ENCODE peak calls at places on chromosomes 6 and 20, in seven cellular contexts. One of them, this sample, is unnamed.

GRCh38 chr6:111589366-111589765 is 16.3 kb downstream of the TRAF3IP2 start:
- DNase-seq in gastrocnemius medialis: peak
- DNase-seq in cardiac muscle cell: no peak
- DNase-seq in heart left ventricle: no peak
- DNase-seq in HCT116: peak
- DNase-seq in OCI-LY7: no peak
- DNase-seq in dorsolateral prefrontal cortex: no peak
- DNase-seq in this sample: no peak

GRCh38 chr6:139330841-139331500 is 39.2 kb upstream of the TXLNB start:
- DNase-seq in cardiac muscle cell: no peak
- DNase-seq in dorsolateral prefrontal cortex: no peak
- DNase-seq in heart left ventricle: no peak
- DNase-seq in gastrocnemius medialis: no peak
- DNase-seq in OCI-LY7: no peak
- DNase-seq in HCT116: no peak
- DNase-seq in this sample: no peak

GRCh38 chr6:97175806-97176205 is 107.2 kb downstream of the MMS22L start:
- DNase-seq in gastrocnemius medialis: no peak
- DNase-seq in heart left ventricle: no peak
- DNase-seq in dorsolateral prefrontal cortex: no peak
- DNase-seq in HCT116: no peak
- DNase-seq in cardiac muscle cell: peak
- DNase-seq in OCI-LY7: no peak
- DNase-seq in this sample: no peak

GRCh38 chr6:75472885-75473284 is 20.7 kb downstream of the FILIP1 start:
- DNase-seq in dorsolateral prefrontal cortex: no peak
- DNase-seq in OCI-LY7: no peak
- DNase-seq in cardiac muscle cell: no peak
- DNase-seq in heart left ventricle: no peak
- DNase-seq in HCT116: no peak
- DNase-seq in gastrocnemius medialis: no peak
- DNase-seq in this sample: peak

GRCh38 chr20:51357543-51357942 is 185.0 kb downstream of the NFATC2 start:
- DNase-seq in OCI-LY7: no peak
- DNase-seq in HCT116: no peak
- DNase-seq in dorsolateral prefrontal cortex: no peak
- DNase-seq in gastrocnemius medialis: no peak
- DNase-seq in heart left ventricle: no peak
- DNase-seq in cardiac muscle cell: no peak
- DNase-seq in this sample: no peak

GRCh38 chr6:9851541-9852380 is 563.1 kb downstream of the TFAP2A start:
- DNase-seq in OCI-LY7: no peak
- DNase-seq in heart left ventricle: no peak
- DNase-seq in cardiac muscle cell: no peak
- DNase-seq in dorsolateral prefrontal cortex: no peak
- DNase-seq in HCT116: peak
- DNase-seq in gastrocnemius medialis: no peak
- DNase-seq in this sample: no peak

GRCh38 chr6:72748759-72749158 is 126.9 kb downstream of the KCNQ5 start:
- DNase-seq in cardiac muscle cell: no peak
- DNase-seq in HCT116: no peak
- DNase-seq in heart left ventricle: no peak
- DNase-seq in gastrocnemius medialis: no peak
- DNase-seq in OCI-LY7: no peak
- DNase-seq in dorsolateral prefrontal cortex: no peak
- DNase-seq in this sample: no peak

GRCh38 chr6:36755435-36756348 is 58.1 kb downstream of the RAB44 start:
- DNase-seq in OCI-LY7: peak
- DNase-seq in HCT116: no peak
- DNase-seq in dorsolateral prefrontal cortex: no peak
- DNase-seq in cardiac muscle cell: no peak
- DNase-seq in heart left ventricle: no peak
- DNase-seq in gastrocnemius medialis: no peak
- DNase-seq in this sample: peak

GRCh38 chr6:6646859-6647258 is 58.3 kb downstream of the LY86 start:
- DNase-seq in gastrocnemius medialis: no peak
- DNase-seq in HCT116: no peak
- DNase-seq in cardiac muscle cell: no peak
- DNase-seq in dorsolateral prefrontal cortex: no peak
- DNase-seq in heart left ventricle: no peak
- DNase-seq in OCI-LY7: peak
- DNase-seq in this sample: no peak

GRCh38 chr20:50329981-50330503 is 139.4 kb downstream of the CEBPB start:
- DNase-seq in heart left ventricle: no peak
- DNase-seq in gastrocnemius medialis: no peak
- DNase-seq in cardiac muscle cell: no peak
- DNase-seq in dorsolateral prefrontal cortex: no peak
- DNase-seq in HCT116: no peak
- DNase-seq in OCI-LY7: no peak
- DNase-seq in this sample: no peak

GRCh38 chr6:116004841-116005507 is 55.7 kb downstream of the FRK start:
- DNase-seq in dorsolateral prefrontal cortex: no peak
- DNase-seq in gastrocnemius medialis: no peak
- DNase-seq in OCI-LY7: no peak
- DNase-seq in heart left ventricle: peak
- DNase-seq in cardiac muscle cell: peak
- DNase-seq in HCT116: no peak
- DNase-seq in this sample: no peak

GRCh38 chr6:56230976-56231566 is 16.3 kb downstream of the COL21A1 start:
- DNase-seq in gastrocnemius medialis: no peak
- DNase-seq in HCT116: no peak
- DNase-seq in heart left ventricle: no peak
- DNase-seq in cardiac muscle cell: no peak
- DNase-seq in OCI-LY7: no peak
- DNase-seq in dorsolateral prefrontal cortex: no peak
- DNase-seq in this sample: no peak

DNA sequence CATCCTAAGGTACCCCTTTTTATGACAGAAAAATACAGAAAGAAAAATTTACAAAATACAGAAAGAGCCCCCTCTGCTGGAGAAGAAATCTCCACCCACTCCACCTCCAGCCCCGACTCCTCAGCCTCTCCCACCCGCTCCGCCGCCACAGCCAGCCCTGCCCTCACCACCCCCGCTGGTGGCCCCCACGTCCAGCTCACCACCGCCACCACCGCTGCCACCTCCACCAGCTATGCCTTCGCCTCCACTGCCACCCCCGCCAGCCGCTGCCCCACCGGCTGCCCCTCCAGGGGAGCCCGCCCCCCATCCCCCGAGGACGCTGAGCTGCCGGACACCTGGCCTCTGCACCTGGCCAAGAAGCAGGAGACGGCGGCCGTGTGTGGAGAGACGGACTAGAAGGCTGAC is 17.7 kb downstream of the WFDC2 start:
- DNase-seq in gastrocnemius medialis: no peak
- DNase-seq in dorsolateral prefrontal cortex: no peak
- DNase-seq in cardiac muscle cell: peak
- DNase-seq in HCT116: no peak
- DNase-seq in heart left ventricle: no peak
- DNase-seq in OCI-LY7: peak
- DNase-seq in this sample: no peak
- TF ChIP-seq CTCF in gastrocnemius medialis: no peak
- TF ChIP-seq CTCF in dorsolateral prefrontal cortex: no peak
- TF ChIP-seq CTCF in cardiac muscle cell: peak
- TF ChIP-seq CTCF in HCT116: peak
- TF ChIP-seq CTCF in heart left ventricle: no peak
- TF ChIP-seq CTCF in OCI-LY7: peak
- TF ChIP-seq CTCF in this sample: no peak

GRCh38 chr6:91278416-91278815 is 691.5 kb upstream of the MAP3K7 start:
- DNase-seq in OCI-LY7: no peak
- DNase-seq in heart left ventricle: no peak
- DNase-seq in cardiac muscle cell: no peak
- DNase-seq in HCT116: no peak
- DNase-seq in dorsolateral prefrontal cortex: no peak
- DNase-seq in gastrocnemius medialis: no peak
- DNase-seq in this sample: no peak
- TF ChIP-seq CTCF in OCI-LY7: no peak
- TF ChIP-seq CTCF in heart left ventricle: no peak
- TF ChIP-seq CTCF in cardiac muscle cell: no peak
- TF ChIP-seq CTCF in HCT116: no peak
- TF ChIP-seq CTCF in dorsolateral prefrontal cortex: no peak
- TF ChIP-seq CTCF in gastrocnemius medialis: no peak
- TF ChIP-seq CTCF in this sample: no peak

DNA sequence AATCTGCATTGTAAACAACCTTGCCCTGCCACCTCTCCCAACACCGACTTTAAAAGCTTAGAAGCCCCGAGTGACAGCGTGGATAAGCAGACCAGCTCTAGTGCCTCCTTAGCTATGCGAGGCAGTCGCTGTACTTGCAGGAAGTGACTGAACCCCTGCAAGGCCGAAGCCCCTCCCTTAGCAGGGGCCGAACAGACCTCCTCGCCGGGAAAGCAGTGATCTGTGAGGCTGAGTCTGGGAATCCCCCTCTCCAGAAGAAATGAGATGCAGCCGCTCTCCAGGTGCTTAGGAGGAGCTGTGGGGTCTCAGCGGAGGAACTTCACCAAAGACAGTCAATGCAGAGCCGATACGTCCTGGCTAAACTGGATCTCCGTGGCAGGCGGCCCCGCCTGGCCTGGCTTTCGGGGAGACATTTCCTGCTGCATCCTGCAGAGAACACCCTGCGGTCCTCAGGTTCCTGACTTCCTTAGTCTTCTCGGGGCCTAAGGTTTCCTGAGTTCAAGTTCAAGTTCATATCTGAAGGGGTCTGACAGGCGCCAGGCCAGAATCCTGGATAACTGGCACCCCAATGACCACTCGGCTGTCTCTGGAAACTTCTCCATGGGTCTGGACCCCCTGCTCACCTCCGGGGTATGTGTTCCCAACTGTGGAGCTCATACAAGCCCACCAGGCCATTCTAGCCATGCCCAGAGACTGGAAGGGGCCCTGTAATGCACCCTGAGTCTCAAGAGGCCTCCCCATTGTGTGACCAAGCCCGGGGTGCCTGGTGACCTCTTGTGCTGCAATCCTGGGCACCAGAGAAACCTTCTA is 20.4 kb upstream of the FRMD1 start:
- DNase-seq in gastrocnemius medialis: no peak
- DNase-seq in HCT116: no peak
- DNase-seq in OCI-LY7: no peak
- DNase-seq in dorsolateral prefrontal cortex: no peak
- DNase-seq in heart left ventricle: peak
- DNase-seq in cardiac muscle cell: peak
- DNase-seq in this sample: no peak
- TF ChIP-seq CTCF in gastrocnemius medialis: no peak
- TF ChIP-seq CTCF in HCT116: no peak
- TF ChIP-seq CTCF in OCI-LY7: no peak
- TF ChIP-seq CTCF in dorsolateral prefrontal cortex: no peak
- TF ChIP-seq CTCF in heart left ventricle: no peak
- TF ChIP-seq CTCF in cardiac muscle cell: no peak
- TF ChIP-seq CTCF in this sample: no peak

GRCh38 chr20:17950670-17951069 is 17.9 kb downstream of the SNX5 start:
- DNase-seq in cardiac muscle cell: no peak
- DNase-seq in OCI-LY7: no peak
- DNase-seq in gastrocnemius medialis: no peak
- DNase-seq in dorsolateral prefrontal cortex: no peak
- DNase-seq in HCT116: no peak
- DNase-seq in heart left ventricle: no peak
- DNase-seq in this sample: no peak
- TF ChIP-seq CTCF in cardiac muscle cell: no peak
- TF ChIP-seq CTCF in OCI-LY7: no peak
- TF ChIP-seq CTCF in gastrocnemius medialis: no peak
- TF ChIP-seq CTCF in dorsolateral prefrontal cortex: no peak
- TF ChIP-seq CTCF in HCT116: no peak
- TF ChIP-seq CTCF in heart left ventricle: no peak
- TF ChIP-seq CTCF in this sample: no peak

DNA sequence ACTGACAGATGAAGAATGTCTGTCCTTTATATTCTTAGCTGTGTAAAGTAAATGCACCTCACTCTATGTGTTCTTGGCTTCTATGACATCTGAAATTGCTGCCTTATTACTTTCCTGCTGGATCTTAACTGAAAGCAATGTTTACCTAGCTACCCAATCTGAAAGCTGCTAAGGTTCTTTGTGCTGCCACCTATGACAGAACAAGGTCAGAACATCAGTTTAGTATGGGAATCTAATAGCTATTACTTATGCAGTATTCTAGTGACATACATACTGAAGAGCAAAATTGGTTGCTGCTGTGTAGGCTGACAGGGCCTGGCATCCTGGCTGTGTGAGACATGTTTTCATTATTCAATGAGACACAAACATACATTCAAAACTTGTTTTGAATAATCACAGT is 444.0 kb downstream of the KHDRBS2 start:
- DNase-seq in gastrocnemius medialis: no peak
- DNase-seq in OCI-LY7: no peak
- DNase-seq in HCT116: no peak
- DNase-seq in cardiac muscle cell: no peak
- DNase-seq in dorsolateral prefrontal cortex: no peak
- DNase-seq in heart left ventricle: no peak
- DNase-seq in this sample: no peak
- TF ChIP-seq CTCF in gastrocnemius medialis: no peak
- TF ChIP-seq CTCF in OCI-LY7: no peak
- TF ChIP-seq CTCF in HCT116: no peak
- TF ChIP-seq CTCF in cardiac muscle cell: no peak
- TF ChIP-seq CTCF in dorsolateral prefrontal cortex: no peak
- TF ChIP-seq CTCF in heart left ventricle: no peak
- TF ChIP-seq CTCF in this sample: no peak

GRCh38 chr20:64069614-64070243 is 6.7 kb downstream of the TCEA2 start:
- DNase-seq in heart left ventricle: no peak
- DNase-seq in HCT116: no peak
- DNase-seq in gastrocnemius medialis: no peak
- DNase-seq in OCI-LY7: no peak
- DNase-seq in dorsolateral prefrontal cortex: no peak
- DNase-seq in cardiac muscle cell: peak
- DNase-seq in this sample: peak
- TF ChIP-seq CTCF in heart left ventricle: peak
- TF ChIP-seq CTCF in HCT116: peak
- TF ChIP-seq CTCF in gastrocnemius medialis: no peak
- TF ChIP-seq CTCF in OCI-LY7: peak
- TF ChIP-seq CTCF in dorsolateral prefrontal cortex: peak
- TF ChIP-seq CTCF in cardiac muscle cell: peak
- TF ChIP-seq CTCF in this sample: peak

GRCh38 chr20:35432430-35432735 is 5.6 kb downstream of the GDF5 start:
- DNase-seq in heart left ventricle: no peak
- DNase-seq in cardiac muscle cell: no peak
- DNase-seq in OCI-LY7: no peak
- DNase-seq in gastrocnemius medialis: no peak
- DNase-seq in HCT116: no peak
- DNase-seq in dorsolateral prefrontal cortex: no peak
- DNase-seq in this sample: no peak
- TF ChIP-seq CTCF in heart left ventricle: no peak
- TF ChIP-seq CTCF in cardiac muscle cell: no peak
- TF ChIP-seq CTCF in OCI-LY7: no peak
- TF ChIP-seq CTCF in gastrocnemius medialis: no peak
- TF ChIP-seq CTCF in HCT116: no peak
- TF ChIP-seq CTCF in dorsolateral prefrontal cortex: no peak
- TF ChIP-seq CTCF in this sample: no peak

GRCh38 chr6:151627689-151628444 is 134.1 kb downstream of the CCDC170 start:
- DNase-seq in cardiac muscle cell: no peak
- DNase-seq in gastrocnemius medialis: no peak
- DNase-seq in dorsolateral prefrontal cortex: no peak
- DNase-seq in HCT116: peak
- DNase-seq in OCI-LY7: no peak
- DNase-seq in heart left ventricle: no peak
- DNase-seq in this sample: peak
- TF ChIP-seq CTCF in cardiac muscle cell: no peak
- TF ChIP-seq CTCF in gastrocnemius medialis: no peak
- TF ChIP-seq CTCF in dorsolateral prefrontal cortex: no peak
- TF ChIP-seq CTCF in HCT116: no peak
- TF ChIP-seq CTCF in OCI-LY7: no peak
- TF ChIP-seq CTCF in heart left ventricle: no peak
- TF ChIP-seq CTCF in this sample: no peak

This sample was measured in GM10248.